ENCODE peak calls at places on chromosomes 16 and 17, in seven cellular contexts. O, D, C, A, S, T and B are unnamed samples.

GRCh38 chr16:68779891-68780290 is 42.8 kb downstream of the CDH1 start:
- DNase-seq in D (peak; percentile 24), S (no peak), A (no peak), T (no peak), C (no peak), O (no peak), B (no peak)

GRCh38 chr17:6554871-6555330 is 1.5 kb downstream of the PITPNM3 start:
- DNase-seq in D (peak; percentile 20), O (no peak), S (no peak), C (no peak), T (no peak), A (no peak), B (no peak)

GRCh38 chr16:66265106-66265415 is 101.4 kb upstream of the CDH5 start:
- DNase-seq in A (no peak), D (no peak), C (no peak), S (no peak), T (no peak), O (no peak), B (no peak)

GRCh38 chr17:69878661-69879060 is 196.4 kb upstream of the KCNJ16 start:
- DNase-seq in D (no peak), C (no peak), S (no peak), A (no peak), O (no peak), T (no peak), B (no peak)

GRCh38 chr17:80783461-80783860 is 208.2 kb upstream of the CHMP6 start:
- DNase-seq in C (no peak), T (no peak), S (no peak), D (no peak), A (no peak), O (no peak), B (no peak)

GRCh38 chr17:16283705-16284104 is 66.7 kb downstream of the PIGL start:
- DNase-seq in D (peak; percentile 45), A (no peak), O (no peak), T (no peak), S (no peak), C (no peak), B (no peak)

GRCh38 chr16:27822529-27823437 is 240.7 kb downstream of the GSG1L start:
- DNase-seq in O (no peak), S (no peak), T (no peak), A (no peak), D (peak; percentile 15), C (no peak), B (no peak)

GRCh38 chr17:77429985-77430752 is 289.4 kb downstream of the SEC14L1 start:
- DNase-seq in O (peak; percentile 80), T (peak; percentile 89), A (peak; percentile 69), C (peak; percentile 91), S (peak; percentile 70), D (peak; percentile 91), B (peak; percentile 83)

GRCh38 chr17:2264023-2264860 is 39.3 kb downstream of the SMG6 start:
- DNase-seq in C (no peak), S (no peak), T (no peak), O (no peak), D (no peak), A (no peak), B (no peak)

GRCh38 chr17:82490512-82491195 is 28.9 kb upstream of the FOXK2 start:
- DNase-seq in D (no peak), T (no peak), A (no peak), O (no peak), S (no peak), C (no peak), B (no peak)

GRCh38 chr17:77281024-77281903 is 140.5 kb downstream of the SEC14L1 start:
- DNase-seq in D (peak; percentile 80), A (peak; percentile 27), T (peak; percentile 63), S (peak; percentile 68), O (peak; percentile 60), C (peak; percentile 43), B (peak; percentile 70)

GRCh38 chr16:88681084-88681680 is 5.1 kb downstream of the SNAI3 start:
- DNase-seq in T (no peak), C (peak; percentile 47), D (peak; percentile 68), A (no peak), O (no peak), S (peak; percentile 58), B (peak; percentile 51)

GRCh38 chr17:48997103-48997826 is at the start of gene IGF2BP1:
- DNase-seq in T (no peak), O (no peak), C (peak; percentile 58), S (no peak), D (no peak), A (no peak), B (no peak)

GRCh38 chr17:10380631-10381408 is 8.0 kb upstream of the MYH13 start:
- DNase-seq in C (no peak), D (no peak), S (no peak), O (no peak), A (no peak), T (no peak), B (no peak)

GRCh38 chr17:81927145-81927652 is 336 bp downstream of the MAFG start:
- DNase-seq in C (no peak), T (no peak), S (no peak), D (no peak), O (no peak), A (no peak), B (no peak)

GRCh38 chr17:32583053-32583452 is 96.3 kb downstream of the CDK5R1 start:
- DNase-seq in A (no peak), O (no peak), T (no peak), C (no peak), D (no peak), S (no peak), B (no peak)

GRCh38 chr17:70040336-70040735 is 34.7 kb upstream of the KCNJ16 start:
- DNase-seq in T (no peak), D (peak; percentile 69), C (no peak), A (no peak), S (no peak), O (no peak), B (no peak)

GRCh38 chr16:51898872-51899271 is 648.1 kb downstream of the TOX3 start:
- DNase-seq in T (no peak), O (no peak), A (no peak), D (no peak), C (no peak), S (no peak), B (no peak)

GRCh38 chr17:10048951-10049350 is 143.9 kb upstream of the RCVRN start:
- DNase-seq in O (no peak), A (no peak), T (no peak), C (no peak), S (no peak), D (no peak), B (no peak)

GRCh38 chr16:71249399-71249798 is 18.9 kb upstream of the HYDIN start:
- DNase-seq in T (no peak), C (no peak), S (no peak), A (no peak), O (no peak), D (no peak), B (no peak)

GRCh38 chr17:73401911-73402310 is 90.1 kb upstream of the CDC42EP4 start:
- DNase-seq in A (no peak), D (no peak), O (no peak), T (no peak), C (peak; percentile 80), S (no peak), B (peak; percentile 10)

GRCh38 chr17:11768981-11769380 is 170.7 kb downstream of the DNAH9 start:
- DNase-seq in T (no peak), C (no peak), O (no peak), D (no peak), S (no peak), A (no peak), B (no peak)

GRCh38 chr17:38751803-38752118 is 780 bp upstream of the PSMB3 start:
- DNase-seq in A (peak; percentile 84), D (peak; percentile 84), C (peak; percentile 85), S (peak; percentile 82), O (peak; percentile 58), T (peak; percentile 90), B (peak; percentile 83)